ENCODE peak calls at places on chromosomes 7 and 10, in nine cellular contexts. One of them, this sample, is unnamed.

GRCh38 chr10:23280420-23281043 is 64.1 kb downstream of the C10orf67 start:
- DNase-seq in left colon: no peak
- DNase-seq in heart left ventricle: no peak
- DNase-seq in fibroblast of the aortic adventitia: no peak
- DNase-seq in HCEC 1CT: no peak
- DNase-seq in stimulated activated CD4-positive, alpha-beta T cell treated with anti-CD3 and anti-CD28 coated beads, Interleukin-15, amount 100 ng/mL, for 1 hour: no peak
- DNase-seq in right atrium auricular region: no peak
- DNase-seq in IMR-90: no peak
- DNase-seq in CD4-positive, CD25-positive, alpha-beta regulatory T cell: no peak
- DNase-seq in this sample: no peak

GRCh38 chr10:33094263-33095051 is 136.4 kb upstream of the ITGB1 start:
- DNase-seq in left colon: no peak
- DNase-seq in heart left ventricle: no peak
- DNase-seq in fibroblast of the aortic adventitia: no peak
- DNase-seq in HCEC 1CT: no peak
- DNase-seq in stimulated activated CD4-positive, alpha-beta T cell treated with anti-CD3 and anti-CD28 coated beads, Interleukin-15, amount 100 ng/mL, for 1 hour: no peak
- DNase-seq in right atrium auricular region: no peak
- DNase-seq in IMR-90: no peak
- DNase-seq in CD4-positive, CD25-positive, alpha-beta regulatory T cell: no peak
- DNase-seq in this sample: no peak

GRCh38 chr10:132166216-132166950 is 20.4 kb upstream of the DPYSL4 start:
- DNase-seq in left colon: no peak
- DNase-seq in heart left ventricle: no peak
- DNase-seq in fibroblast of the aortic adventitia: no peak
- DNase-seq in HCEC 1CT: no peak
- DNase-seq in stimulated activated CD4-positive, alpha-beta T cell treated with anti-CD3 and anti-CD28 coated beads, Interleukin-15, amount 100 ng/mL, for 1 hour: no peak
- DNase-seq in right atrium auricular region: no peak
- DNase-seq in IMR-90: no peak
- DNase-seq in CD4-positive, CD25-positive, alpha-beta regulatory T cell: no peak
- DNase-seq in this sample: no peak

GRCh38 chr7:130961128-130961601 is 227.2 kb upstream of the KLF14 start:
- DNase-seq in left colon: no peak
- DNase-seq in heart left ventricle: no peak
- DNase-seq in fibroblast of the aortic adventitia: peak
- DNase-seq in HCEC 1CT: no peak
- DNase-seq in stimulated activated CD4-positive, alpha-beta T cell treated with anti-CD3 and anti-CD28 coated beads, Interleukin-15, amount 100 ng/mL, for 1 hour: peak
- DNase-seq in right atrium auricular region: no peak
- DNase-seq in IMR-90: peak
- DNase-seq in CD4-positive, CD25-positive, alpha-beta regulatory T cell: peak
- DNase-seq in this sample: peak

GRCh38 chr7:105015631-105015965 is 1.6 kb downstream of the KMT2E start:
- DNase-seq in left colon: peak
- DNase-seq in heart left ventricle: no peak
- DNase-seq in fibroblast of the aortic adventitia: no peak
- DNase-seq in HCEC 1CT: peak
- DNase-seq in stimulated activated CD4-positive, alpha-beta T cell treated with anti-CD3 and anti-CD28 coated beads, Interleukin-15, amount 100 ng/mL, for 1 hour: no peak
- DNase-seq in right atrium auricular region: no peak
- DNase-seq in IMR-90: peak
- DNase-seq in CD4-positive, CD25-positive, alpha-beta regulatory T cell: peak
- DNase-seq in this sample: peak

GRCh38 chr10:3784510-3785250 is at the start of gene KLF6:
- DNase-seq in left colon: no peak
- DNase-seq in heart left ventricle: peak
- DNase-seq in fibroblast of the aortic adventitia: peak
- DNase-seq in HCEC 1CT: peak
- DNase-seq in stimulated activated CD4-positive, alpha-beta T cell treated with anti-CD3 and anti-CD28 coated beads, Interleukin-15, amount 100 ng/mL, for 1 hour: no peak
- DNase-seq in right atrium auricular region: no peak
- DNase-seq in IMR-90: peak
- DNase-seq in CD4-positive, CD25-positive, alpha-beta regulatory T cell: no peak
- DNase-seq in this sample: peak

GRCh38 chr10:124943301-124944092 is 1.6 kb downstream of the ZRANB1 start:
- DNase-seq in left colon: no peak
- DNase-seq in heart left ventricle: no peak
- DNase-seq in fibroblast of the aortic adventitia: peak
- DNase-seq in HCEC 1CT: peak
- DNase-seq in stimulated activated CD4-positive, alpha-beta T cell treated with anti-CD3 and anti-CD28 coated beads, Interleukin-15, amount 100 ng/mL, for 1 hour: no peak
- DNase-seq in right atrium auricular region: no peak
- DNase-seq in IMR-90: peak
- DNase-seq in CD4-positive, CD25-positive, alpha-beta regulatory T cell: no peak
- DNase-seq in this sample: peak

GRCh38 chr10:33160151-33160550 is 174.3 kb downstream of the NRP1 start:
- DNase-seq in left colon: no peak
- DNase-seq in heart left ventricle: no peak
- DNase-seq in fibroblast of the aortic adventitia: no peak
- DNase-seq in HCEC 1CT: no peak
- DNase-seq in stimulated activated CD4-positive, alpha-beta T cell treated with anti-CD3 and anti-CD28 coated beads, Interleukin-15, amount 100 ng/mL, for 1 hour: no peak
- DNase-seq in right atrium auricular region: no peak
- DNase-seq in IMR-90: no peak
- DNase-seq in CD4-positive, CD25-positive, alpha-beta regulatory T cell: no peak
- DNase-seq in this sample: no peak

GRCh38 chr10:113965077-113965476 is 78.6 kb upstream of the ADRB1 start:
- DNase-seq in left colon: no peak
- DNase-seq in heart left ventricle: no peak
- DNase-seq in fibroblast of the aortic adventitia: no peak
- DNase-seq in HCEC 1CT: no peak
- DNase-seq in stimulated activated CD4-positive, alpha-beta T cell treated with anti-CD3 and anti-CD28 coated beads, Interleukin-15, amount 100 ng/mL, for 1 hour: no peak
- DNase-seq in right atrium auricular region: peak
- DNase-seq in IMR-90: no peak
- DNase-seq in CD4-positive, CD25-positive, alpha-beta regulatory T cell: no peak
- DNase-seq in this sample: no peak

GRCh38 chr7:102728-103127 is 89.6 kb upstream of the FAM20C start:
- DNase-seq in left colon: no peak
- DNase-seq in heart left ventricle: no peak
- DNase-seq in fibroblast of the aortic adventitia: no peak
- DNase-seq in HCEC 1CT: no peak
- DNase-seq in stimulated activated CD4-positive, alpha-beta T cell treated with anti-CD3 and anti-CD28 coated beads, Interleukin-15, amount 100 ng/mL, for 1 hour: no peak
- DNase-seq in right atrium auricular region: no peak
- DNase-seq in IMR-90: no peak
- DNase-seq in CD4-positive, CD25-positive, alpha-beta regulatory T cell: peak
- DNase-seq in this sample: peak

GRCh38 chr7:106504620-106505019 is 156.3 kb downstream of the CCDC71L start:
- DNase-seq in left colon: no peak
- DNase-seq in heart left ventricle: no peak
- DNase-seq in fibroblast of the aortic adventitia: peak
- DNase-seq in HCEC 1CT: no peak
- DNase-seq in stimulated activated CD4-positive, alpha-beta T cell treated with anti-CD3 and anti-CD28 coated beads, Interleukin-15, amount 100 ng/mL, for 1 hour: no peak
- DNase-seq in right atrium auricular region: no peak
- DNase-seq in IMR-90: peak
- DNase-seq in CD4-positive, CD25-positive, alpha-beta regulatory T cell: no peak
- DNase-seq in this sample: no peak

GRCh38 chr7:42617071-42617705 is 294.7 kb downstream of the C7orf25 start:
- DNase-seq in left colon: no peak
- DNase-seq in heart left ventricle: no peak
- DNase-seq in fibroblast of the aortic adventitia: no peak
- DNase-seq in HCEC 1CT: no peak
- DNase-seq in stimulated activated CD4-positive, alpha-beta T cell treated with anti-CD3 and anti-CD28 coated beads, Interleukin-15, amount 100 ng/mL, for 1 hour: no peak
- DNase-seq in right atrium auricular region: no peak
- DNase-seq in IMR-90: no peak
- DNase-seq in CD4-positive, CD25-positive, alpha-beta regulatory T cell: no peak
- DNase-seq in this sample: no peak

GRCh38 chr7:29865526-29865925 is 59.2 kb downstream of the WIPF3 start:
- DNase-seq in left colon: no peak
- DNase-seq in heart left ventricle: peak
- DNase-seq in fibroblast of the aortic adventitia: peak
- DNase-seq in HCEC 1CT: peak
- DNase-seq in stimulated activated CD4-positive, alpha-beta T cell treated with anti-CD3 and anti-CD28 coated beads, Interleukin-15, amount 100 ng/mL, for 1 hour: no peak
- DNase-seq in right atrium auricular region: peak
- DNase-seq in IMR-90: peak
- DNase-seq in CD4-positive, CD25-positive, alpha-beta regulatory T cell: no peak
- DNase-seq in this sample: peak

GRCh38 chr7:131606346-131607290 is 50.2 kb upstream of the PODXL start:
- DNase-seq in left colon: no peak
- DNase-seq in heart left ventricle: no peak
- DNase-seq in fibroblast of the aortic adventitia: peak
- DNase-seq in HCEC 1CT: no peak
- DNase-seq in stimulated activated CD4-positive, alpha-beta T cell treated with anti-CD3 and anti-CD28 coated beads, Interleukin-15, amount 100 ng/mL, for 1 hour: no peak
- DNase-seq in right atrium auricular region: no peak
- DNase-seq in IMR-90: no peak
- DNase-seq in CD4-positive, CD25-positive, alpha-beta regulatory T cell: no peak
- DNase-seq in this sample: peak

GRCh38 chr7:28799619-28800018 is 158.5 kb downstream of the TRIL start:
- DNase-seq in left colon: no peak
- DNase-seq in heart left ventricle: no peak
- DNase-seq in fibroblast of the aortic adventitia: no peak
- DNase-seq in HCEC 1CT: no peak
- DNase-seq in stimulated activated CD4-positive, alpha-beta T cell treated with anti-CD3 and anti-CD28 coated beads, Interleukin-15, amount 100 ng/mL, for 1 hour: no peak
- DNase-seq in right atrium auricular region: no peak
- DNase-seq in IMR-90: no peak
- DNase-seq in CD4-positive, CD25-positive, alpha-beta regulatory T cell: no peak
- DNase-seq in this sample: peak

GRCh38 chr7:106848851-106849442 is 16.1 kb upstream of the PIK3CG start:
- DNase-seq in left colon: no peak
- DNase-seq in heart left ventricle: no peak
- DNase-seq in fibroblast of the aortic adventitia: peak
- DNase-seq in HCEC 1CT: peak
- DNase-seq in stimulated activated CD4-positive, alpha-beta T cell treated with anti-CD3 and anti-CD28 coated beads, Interleukin-15, amount 100 ng/mL, for 1 hour: no peak
- DNase-seq in right atrium auricular region: no peak
- DNase-seq in IMR-90: peak
- DNase-seq in CD4-positive, CD25-positive, alpha-beta regulatory T cell: no peak
- DNase-seq in this sample: peak

GRCh38 chr10:71927669-71928592 is 36.3 kb upstream of the CHST3 start:
- DNase-seq in left colon: no peak
- DNase-seq in heart left ventricle: no peak
- DNase-seq in fibroblast of the aortic adventitia: peak
- DNase-seq in HCEC 1CT: peak
- DNase-seq in stimulated activated CD4-positive, alpha-beta T cell treated with anti-CD3 and anti-CD28 coated beads, Interleukin-15, amount 100 ng/mL, for 1 hour: no peak
- DNase-seq in right atrium auricular region: no peak
- DNase-seq in IMR-90: peak
- DNase-seq in CD4-positive, CD25-positive, alpha-beta regulatory T cell: no peak
- DNase-seq in this sample: peak

This sample was measured in GM23248.